ENCODE peak calls at places on chromosomes 7 and 10, in six cellular contexts. V is naive thymus-derived CD4-positive, alpha-beta T cell; D is cardiac muscle cell; U is heart left ventricle; E is transverse colon; H is AG04450. B is an unnamed sample.

GRCh38 chr7:71329030-71329668 is 197.2 kb downstream of the GALNT17 start:
- DNase-seq in V (no peak), D (no peak), U (no peak), E (no peak), H (no peak), B (no peak)

GRCh38 chr7:87600130-87601124 is at the start of gene ABCB1:
- DNase-seq in V (peak), D (peak), U (peak), E (peak), H (no peak), B (peak)

GRCh38 chr10:14532473-14533251 is 201.9 kb upstream of the FRMD4A start:
- DNase-seq in V (no peak), D (no peak), U (no peak), E (peak), H (no peak), B (peak)

GRCh38 chr10:63210611-63211196 is 77.6 kb downstream of the NRBF2 start:
- DNase-seq in V (no peak), D (no peak), U (no peak), E (no peak), H (no peak), B (peak)

GRCh38 chr10:52420656-52421055 is 106.6 kb downstream of the DKK1 start:
- DNase-seq in V (no peak), D (no peak), U (no peak), E (no peak), H (no peak), B (no peak)

GRCh38 chr7:4774804-4775280 is 581 bp upstream of the AP5Z1 start:
- DNase-seq in V (no peak), D (no peak), U (peak), E (no peak), H (peak), B (no peak)

GRCh38 chr7:73718438-73718881 is 1.0 kb downstream of the STX1A start:
- DNase-seq in V (no peak), D (no peak), U (no peak), E (no peak), H (no peak), B (no peak)

GRCh38 chr10:28569506-28570159 is 36.7 kb downstream of the WAC start:
- DNase-seq in V (no peak), D (no peak), U (no peak), E (no peak), H (peak), B (no peak)

GRCh38 chr10:70699659-70700174 is 27.4 kb downstream of the ADAMTS14 start:
- DNase-seq in V (no peak), D (no peak), U (no peak), E (no peak), H (no peak), B (peak)

GRCh38 chr7:18163091-18163490 is 135.4 kb upstream of the PRPS1L1 start:
- DNase-seq in V (no peak), D (no peak), U (no peak), E (no peak), H (no peak), B (no peak)

GRCh38 chr10:130340816-130341215 is 204.6 kb downstream of the GLRX3 start:
- DNase-seq in V (no peak), D (no peak), U (no peak), E (no peak), H (no peak), B (no peak)

GRCh38 chr10:43461950-43462349 is 25.0 kb downstream of the ZNF487 start:
- DNase-seq in V (peak), D (peak), U (no peak), E (no peak), H (peak), B (peak)

GRCh38 chr10:102988404-102989314 is 70.6 kb downstream of the CNNM2 start:
- DNase-seq in V (no peak), D (no peak), U (no peak), E (no peak), H (peak), B (no peak)

GRCh38 chr7:150476285-150476684 is 25.9 kb downstream of the GIMAP8 start:
- DNase-seq in V (no peak), D (no peak), U (no peak), E (no peak), H (no peak), B (no peak)

GRCh38 chr7:150476819-150477631 is 26.6 kb downstream of the GIMAP8 start:
- DNase-seq in V (no peak), D (no peak), U (no peak), E (no peak), H (no peak), B (no peak)

GRCh38 chr7:150481955-150482354 is 31.5 kb downstream of the GIMAP8 start:
- DNase-seq in V (no peak), D (no peak), U (no peak), E (no peak), H (no peak), B (no peak)

GRCh38 chr7:150479023-150479716 is 28.7 kb downstream of the GIMAP8 start:
- DNase-seq in V (peak), D (no peak), U (no peak), E (no peak), H (no peak), B (no peak)

DNA sequence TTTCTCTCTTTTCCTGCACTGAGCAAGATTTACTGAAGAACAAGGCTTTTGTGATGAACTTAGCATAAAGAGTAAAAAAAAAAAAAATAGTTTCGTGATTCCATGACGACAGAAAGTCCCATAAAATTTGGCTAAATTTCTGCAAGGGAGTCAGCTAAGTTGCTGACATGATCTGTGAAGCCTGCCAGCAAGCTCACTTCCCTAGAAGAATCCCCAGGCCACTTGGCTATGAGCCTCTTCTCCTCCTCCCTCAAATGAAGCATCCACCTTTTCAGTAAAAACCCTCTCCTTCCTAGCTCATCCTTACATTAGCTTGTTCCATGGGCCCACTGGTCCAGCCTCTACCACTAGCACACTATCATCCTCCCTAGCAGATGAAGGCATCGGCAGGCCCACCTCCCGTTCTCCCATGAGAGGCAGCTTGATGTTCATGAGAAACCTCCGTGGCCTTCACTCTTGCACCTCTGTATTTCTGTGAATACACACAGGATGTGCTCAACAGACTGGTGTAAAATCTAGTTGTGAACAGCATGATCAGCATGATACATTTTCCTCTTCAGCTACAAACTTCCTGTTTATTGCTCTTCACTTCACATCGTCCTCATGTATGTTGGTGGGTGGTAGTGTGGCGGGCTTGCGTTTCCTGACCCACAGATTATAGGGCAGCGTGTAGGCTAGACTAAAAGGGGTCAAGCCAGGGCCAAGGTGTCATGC is 30.9 kb downstream of the GIMAP8 start:
- DNase-seq in V (peak), D (no peak), U (no peak), E (no peak), H (no peak), B (peak)
- H3K4me3 ChIP-seq in V (peak), D (no peak), U (no peak), E (no peak), H (no peak), B (no peak)

GRCh38 chr7:3481435-3481834 is 180.4 kb downstream of the SDK1 start:
- DNase-seq in V (no peak), D (no peak), U (no peak), E (no peak), H (no peak), B (no peak)
- H3K4me3 ChIP-seq in V (no peak), D (no peak), U (no peak), E (no peak), H (no peak), B (no peak)

GRCh38 chr10:96719850-96720421 is 378 bp downstream of the PIK3AP1 start:
- DNase-seq in V (no peak), D (peak), U (peak), E (peak), H (no peak), B (peak)
- H3K4me3 ChIP-seq in V (peak), D (peak), U (peak), E (peak), H (peak), B (peak)

DNA sequence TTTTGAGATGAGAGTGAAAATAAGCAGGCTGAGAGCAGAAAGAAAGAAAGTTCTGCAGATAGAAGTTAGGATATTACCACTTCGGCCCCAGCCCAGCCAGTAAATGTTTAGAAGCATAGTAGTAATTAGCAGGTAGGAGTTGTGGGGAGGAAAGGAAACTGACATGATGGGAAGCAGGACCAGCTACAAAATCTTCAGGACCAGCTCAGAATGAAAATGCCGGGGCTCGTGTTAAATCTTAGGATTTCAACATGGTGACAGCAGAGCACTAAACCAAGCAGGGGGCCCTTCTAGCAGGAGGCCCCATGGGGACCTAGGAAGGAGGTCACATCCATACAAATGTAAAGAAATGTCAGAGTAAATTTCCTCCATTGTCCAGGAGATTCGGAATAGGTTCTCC is 28.7 kb downstream of the PRSS2 start:
- DNase-seq in V (no peak), D (no peak), U (no peak), E (no peak), H (no peak), B (no peak)
- H3K4me3 ChIP-seq in V (peak), D (no peak), U (no peak), E (no peak), H (no peak), B (no peak)

DNA sequence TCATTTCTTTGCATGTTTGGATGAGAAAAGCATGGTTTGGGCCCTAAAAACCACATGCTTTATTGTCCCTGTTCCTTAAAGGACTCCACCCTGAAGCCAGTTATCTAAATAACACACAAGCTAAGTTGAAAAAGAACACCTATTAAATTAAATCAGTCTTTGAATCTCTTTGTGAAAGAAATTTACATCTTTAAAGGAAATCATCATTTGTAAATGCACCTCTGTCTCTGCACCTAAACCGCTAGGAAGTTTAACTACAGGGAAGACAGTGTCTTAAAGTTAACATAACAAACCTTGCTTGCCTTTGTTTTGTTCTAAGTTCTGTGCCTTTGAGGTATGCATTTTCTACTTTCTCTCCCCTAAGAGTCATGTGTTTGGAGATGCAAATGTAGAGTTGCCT is 52.6 kb downstream of the HTR7 start:
- DNase-seq in V (no peak), D (no peak), U (no peak), E (no peak), H (no peak), B (no peak)
- H3K4me3 ChIP-seq in V (no peak), D (no peak), U (no peak), E (no peak), H (no peak), B (no peak)

GRCh38 chr10:95729323-95730055 is 26.5 kb upstream of the ENTPD1 start:
- DNase-seq in V (no peak), D (no peak), U (no peak), E (no peak), H (no peak), B (peak)
- H3K4me3 ChIP-seq in V (no peak), D (no peak), U (no peak), E (no peak), H (no peak), B (no peak)

GRCh38 chr7:92740713-92741126 is 95.7 kb downstream of the CDK6 start:
- DNase-seq in V (no peak), D (no peak), U (no peak), E (no peak), H (peak), B (no peak)
- H3K4me3 ChIP-seq in V (no peak), D (no peak), U (no peak), E (no peak), H (no peak), B (no peak)

B was measured in small intestine.